ENCODE peak calls at places on chromosomes 2 and 18, in nine cellular contexts. One of them, this sample, is unnamed.

GRCh38 chr2:75100011-75100680 is 99.2 kb downstream of the TACR1 start:
- DNase-seq in heart left ventricle: no peak
- DNase-seq in tibial artery: no peak
- DNase-seq in testis: no peak
- DNase-seq in foreskin fibroblast: peak; percentile 79
- DNase-seq in A549: peak; percentile 33
- DNase-seq in BE2C: no peak
- DNase-seq in fibroblast of lung: peak; percentile 6
- DNase-seq in psoas muscle: no peak
- DNase-seq in this sample: no peak

GRCh38 chr18:71388148-71388547 is 1099.3 kb downstream of the SOCS6 start:
- DNase-seq in heart left ventricle: no peak
- DNase-seq in psoas muscle: no peak
- DNase-seq in foreskin fibroblast: no peak
- DNase-seq in BE2C: no peak
- DNase-seq in fibroblast of lung: no peak
- DNase-seq in A549: no peak
- DNase-seq in testis: no peak
- DNase-seq in tibial artery: no peak
- DNase-seq in this sample: no peak

GRCh38 chr2:62895632-62896009 is 155.0 kb upstream of the OTX1 start:
- DNase-seq in psoas muscle: no peak
- DNase-seq in fibroblast of lung: peak; percentile 62
- DNase-seq in BE2C: no peak
- DNase-seq in A549: no peak
- DNase-seq in tibial artery: no peak
- DNase-seq in foreskin fibroblast: peak; percentile 31
- DNase-seq in testis: no peak
- DNase-seq in heart left ventricle: no peak
- DNase-seq in this sample: no peak

GRCh38 chr2:143717532-143718168 is 588.4 kb downstream of the ARHGAP15 start:
- DNase-seq in BE2C: no peak
- DNase-seq in testis: no peak
- DNase-seq in A549: no peak
- DNase-seq in psoas muscle: no peak
- DNase-seq in fibroblast of lung: peak; percentile 37
- DNase-seq in tibial artery: no peak
- DNase-seq in foreskin fibroblast: peak; percentile 25
- DNase-seq in heart left ventricle: no peak
- DNase-seq in this sample: no peak

GRCh38 chr2:193103064-193103463 is 908.3 kb upstream of the TMEFF2 start:
- DNase-seq in heart left ventricle: no peak
- DNase-seq in BE2C: no peak
- DNase-seq in testis: no peak
- DNase-seq in foreskin fibroblast: peak; percentile 1
- DNase-seq in fibroblast of lung: no peak
- DNase-seq in tibial artery: no peak
- DNase-seq in A549: peak; percentile 24
- DNase-seq in psoas muscle: no peak
- DNase-seq in this sample: no peak

GRCh38 chr2:113138428-113139322 is 11.3 kb downstream of the IL1RN start:
- DNase-seq in BE2C: peak; percentile 30
- DNase-seq in psoas muscle: no peak
- DNase-seq in foreskin fibroblast: peak; percentile 84
- DNase-seq in A549: peak; percentile 76
- DNase-seq in heart left ventricle: no peak
- DNase-seq in testis: peak; percentile 63
- DNase-seq in tibial artery: no peak
- DNase-seq in fibroblast of lung: peak; percentile 80
- DNase-seq in this sample: peak; percentile 66

GRCh38 chr2:68799615-68800400 is 65.2 kb downstream of the ARHGAP25 start:
- DNase-seq in fibroblast of lung: no peak
- DNase-seq in testis: no peak
- DNase-seq in heart left ventricle: no peak
- DNase-seq in psoas muscle: no peak
- DNase-seq in A549: no peak
- DNase-seq in BE2C: no peak
- DNase-seq in foreskin fibroblast: no peak
- DNase-seq in tibial artery: no peak
- DNase-seq in this sample: no peak

GRCh38 chr2:172251231-172251630 is 148.5 kb upstream of the DLX2 start:
- DNase-seq in heart left ventricle: no peak
- DNase-seq in A549: no peak
- DNase-seq in testis: no peak
- DNase-seq in psoas muscle: no peak
- DNase-seq in foreskin fibroblast: peak; percentile 70
- DNase-seq in fibroblast of lung: peak; percentile 60
- DNase-seq in tibial artery: no peak
- DNase-seq in BE2C: no peak
- DNase-seq in this sample: no peak

GRCh38 chr2:74461187-74462053 is 3.2 kb downstream of the WBP1 start:
- DNase-seq in A549: peak; percentile 47
- DNase-seq in BE2C: peak; percentile 25
- DNase-seq in fibroblast of lung: no peak
- DNase-seq in testis: no peak
- DNase-seq in psoas muscle: no peak
- DNase-seq in heart left ventricle: no peak
- DNase-seq in tibial artery: no peak
- DNase-seq in foreskin fibroblast: no peak
- DNase-seq in this sample: peak; percentile 40

GRCh38 chr2:238669581-238670340 is 178.1 kb upstream of the TWIST2 start:
- DNase-seq in psoas muscle: no peak
- DNase-seq in foreskin fibroblast: peak; percentile 77
- DNase-seq in fibroblast of lung: no peak
- DNase-seq in tibial artery: no peak
- DNase-seq in A549: no peak
- DNase-seq in BE2C: no peak
- DNase-seq in heart left ventricle: no peak
- DNase-seq in testis: no peak
- DNase-seq in this sample: no peak

GRCh38 chr2:102433973-102434654 is 11.2 kb downstream of the IL18RAP start:
- DNase-seq in foreskin fibroblast: no peak
- DNase-seq in A549: no peak
- DNase-seq in testis: no peak
- DNase-seq in fibroblast of lung: no peak
- DNase-seq in heart left ventricle: no peak
- DNase-seq in tibial artery: no peak
- DNase-seq in psoas muscle: no peak
- DNase-seq in BE2C: no peak
- DNase-seq in this sample: no peak

GRCh38 chr2:37306024-37306423 is 18.6 kb downstream of the PRKD3 start:
- DNase-seq in foreskin fibroblast: no peak
- DNase-seq in A549: no peak
- DNase-seq in tibial artery: no peak
- DNase-seq in testis: no peak
- DNase-seq in fibroblast of lung: no peak
- DNase-seq in BE2C: no peak
- DNase-seq in heart left ventricle: no peak
- DNase-seq in psoas muscle: no peak
- DNase-seq in this sample: no peak

GRCh38 chr2:190443778-190444481 is 35.8 kb downstream of the MFSD6 start:
- DNase-seq in heart left ventricle: no peak
- DNase-seq in testis: no peak
- DNase-seq in BE2C: no peak
- DNase-seq in psoas muscle: no peak
- DNase-seq in foreskin fibroblast: peak; percentile 68
- DNase-seq in A549: no peak
- DNase-seq in fibroblast of lung: peak; percentile 56
- DNase-seq in tibial artery: no peak
- DNase-seq in this sample: no peak

GRCh38 chr2:65031341-65032015 is 24.7 kb upstream of the CEP68 start:
- DNase-seq in BE2C: no peak
- DNase-seq in testis: no peak
- DNase-seq in fibroblast of lung: no peak
- DNase-seq in tibial artery: no peak
- DNase-seq in psoas muscle: no peak
- DNase-seq in A549: no peak
- DNase-seq in foreskin fibroblast: no peak
- DNase-seq in heart left ventricle: no peak
- DNase-seq in this sample: no peak

GRCh38 chr2:149686677-149687427 is 99.3 kb upstream of the MMADHC start:
- DNase-seq in heart left ventricle: no peak
- DNase-seq in BE2C: peak; percentile 47
- DNase-seq in foreskin fibroblast: no peak
- DNase-seq in fibroblast of lung: no peak
- DNase-seq in testis: no peak
- DNase-seq in A549: no peak
- DNase-seq in tibial artery: no peak
- DNase-seq in psoas muscle: peak; percentile 69
- DNase-seq in this sample: no peak

GRCh38 chr18:9913526-9914333 is at the start of gene VAPA:
- DNase-seq in psoas muscle: peak; percentile 97
- DNase-seq in fibroblast of lung: peak; percentile 95
- DNase-seq in heart left ventricle: peak; percentile 96
- DNase-seq in foreskin fibroblast: peak; percentile 99
- DNase-seq in testis: peak; percentile 97
- DNase-seq in tibial artery: peak; percentile 97
- DNase-seq in BE2C: peak; percentile 87
- DNase-seq in A549: peak; percentile 94
- DNase-seq in this sample: peak; percentile 93

GRCh38 chr2:12262681-12263436 is 453.9 kb upstream of the TRIB2 start:
- DNase-seq in fibroblast of lung: peak; percentile 87
- DNase-seq in tibial artery: no peak
- DNase-seq in heart left ventricle: no peak
- DNase-seq in psoas muscle: no peak
- DNase-seq in A549: no peak
- DNase-seq in BE2C: no peak
- DNase-seq in testis: no peak
- DNase-seq in foreskin fibroblast: peak; percentile 74
- DNase-seq in this sample: no peak

GRCh38 chr2:58920001-58920400 is 678.9 kb upstream of the FANCL start:
- DNase-seq in tibial artery: no peak
- DNase-seq in testis: no peak
- DNase-seq in BE2C: no peak
- DNase-seq in A549: no peak
- DNase-seq in heart left ventricle: no peak
- DNase-seq in fibroblast of lung: no peak
- DNase-seq in foreskin fibroblast: peak; percentile 77
- DNase-seq in psoas muscle: no peak
- DNase-seq in this sample: no peak

GRCh38 chr2:135473567-135473966 is 57.5 kb downstream of the ZRANB3 start:
- DNase-seq in testis: peak; percentile 25
- DNase-seq in fibroblast of lung: peak; percentile 14
- DNase-seq in BE2C: peak; percentile 12
- DNase-seq in A549: peak; percentile 27
- DNase-seq in tibial artery: no peak
- DNase-seq in heart left ventricle: no peak
- DNase-seq in psoas muscle: no peak
- DNase-seq in foreskin fibroblast: peak; percentile 40
- DNase-seq in this sample: peak; percentile 23

DNA sequence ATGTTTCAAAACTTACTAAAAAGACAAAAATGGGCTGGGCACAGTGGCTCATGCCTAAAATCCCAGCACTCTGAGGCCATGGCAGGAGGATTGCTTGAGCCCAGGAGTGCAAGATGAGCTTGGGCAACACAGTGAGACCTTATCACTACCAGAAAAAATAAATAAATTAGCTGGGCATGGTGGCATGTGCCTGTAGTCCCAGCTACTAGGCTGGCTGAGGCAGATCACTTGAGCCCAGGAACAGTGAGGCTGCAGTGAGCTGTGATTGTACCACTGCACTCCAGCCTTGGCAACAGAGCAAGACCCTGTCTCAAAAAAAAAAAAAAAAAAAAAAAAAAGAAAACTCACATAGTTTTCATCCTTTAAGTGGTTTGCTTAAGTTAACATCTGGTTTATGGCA is 6.4 kb downstream of the TSPYL6 start:
- DNase-seq in BE2C: no peak
- DNase-seq in heart left ventricle: no peak
- DNase-seq in testis: no peak
- DNase-seq in A549: no peak
- DNase-seq in foreskin fibroblast: no peak
- DNase-seq in fibroblast of lung: no peak
- DNase-seq in tibial artery: no peak
- DNase-seq in psoas muscle: no peak
- DNase-seq in this sample: no peak
- TF ChIP-seq CTCF in BE2C: no peak
- TF ChIP-seq CTCF in heart left ventricle: no peak
- TF ChIP-seq CTCF in testis: no peak
- TF ChIP-seq CTCF in A549: no peak
- TF ChIP-seq CTCF in foreskin fibroblast: no peak
- TF ChIP-seq CTCF in fibroblast of lung: no peak
- TF ChIP-seq CTCF in tibial artery: no peak
- TF ChIP-seq CTCF in psoas muscle: no peak
- TF ChIP-seq CTCF in this sample: no peak

GRCh38 chr2:103959174-103960125 is 894.5 kb upstream of the POU3F3 start:
- DNase-seq in A549: peak; percentile 51
- DNase-seq in testis: peak; percentile 60
- DNase-seq in heart left ventricle: no peak
- DNase-seq in BE2C: peak; percentile 35
- DNase-seq in psoas muscle: no peak
- DNase-seq in foreskin fibroblast: no peak
- DNase-seq in tibial artery: no peak
- DNase-seq in fibroblast of lung: no peak
- DNase-seq in this sample: peak; percentile 8
- TF ChIP-seq CTCF in A549: peak; percentile 66
- TF ChIP-seq CTCF in testis: no peak
- TF ChIP-seq CTCF in heart left ventricle: peak; percentile 41
- TF ChIP-seq CTCF in BE2C: peak; percentile 64
- TF ChIP-seq CTCF in psoas muscle: peak; percentile 27
- TF ChIP-seq CTCF in foreskin fibroblast: no peak
- TF ChIP-seq CTCF in tibial artery: peak; percentile 11
- TF ChIP-seq CTCF in fibroblast of lung: no peak
- TF ChIP-seq CTCF in this sample: peak; percentile 59

GRCh38 chr2:98608118-98608961 is at the start of the genes COA5 and UNC50:
- DNase-seq in testis: peak; percentile 88
- DNase-seq in A549: peak; percentile 94
- DNase-seq in heart left ventricle: peak; percentile 93
- DNase-seq in BE2C: peak; percentile 85
- DNase-seq in foreskin fibroblast: peak; percentile 97
- DNase-seq in psoas muscle: peak; percentile 95
- DNase-seq in fibroblast of lung: peak; percentile 93
- DNase-seq in tibial artery: peak; percentile 94
- DNase-seq in this sample: peak; percentile 91
- TF ChIP-seq CTCF in testis: no peak
- TF ChIP-seq CTCF in A549: no peak
- TF ChIP-seq CTCF in heart left ventricle: no peak
- TF ChIP-seq CTCF in BE2C: no peak
- TF ChIP-seq CTCF in foreskin fibroblast: no peak
- TF ChIP-seq CTCF in psoas muscle: no peak
- TF ChIP-seq CTCF in fibroblast of lung: peak; percentile 4
- TF ChIP-seq CTCF in tibial artery: no peak
- TF ChIP-seq CTCF in this sample: peak; percentile 21

DNA sequence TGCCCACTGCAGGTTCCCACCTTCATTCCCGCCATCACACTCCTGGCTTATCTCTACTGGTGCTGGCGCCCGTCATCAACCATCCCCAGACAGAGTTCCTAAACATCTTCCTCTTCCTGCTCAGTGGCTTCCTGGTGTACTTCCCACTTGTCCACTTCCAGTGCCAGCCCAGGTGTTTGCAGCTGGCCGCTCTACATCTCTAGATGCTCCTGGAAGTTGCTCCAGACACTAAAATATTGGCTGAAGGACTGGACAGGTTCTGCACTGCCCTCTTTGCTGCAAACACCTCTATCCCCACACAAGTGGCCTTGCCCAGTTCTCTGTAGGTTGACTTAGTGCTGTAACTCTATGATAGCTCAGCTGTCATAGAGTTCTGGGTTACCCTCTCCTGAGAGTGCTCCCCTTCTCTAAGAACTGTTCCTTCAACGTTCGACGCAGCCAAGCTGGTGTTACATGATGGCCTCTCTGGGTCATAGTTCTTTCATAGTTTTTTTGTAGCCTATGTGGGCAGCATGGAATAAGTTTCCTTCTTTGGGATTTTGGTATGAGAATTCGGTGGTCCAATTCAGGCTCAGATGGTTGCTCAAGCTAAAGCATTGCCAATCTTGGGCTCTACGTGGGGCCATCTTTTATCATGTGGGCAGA is 45.8 kb upstream of the PUM2 start:
- DNase-seq in tibial artery: no peak
- DNase-seq in psoas muscle: no peak
- DNase-seq in BE2C: no peak
- DNase-seq in heart left ventricle: no peak
- DNase-seq in fibroblast of lung: no peak
- DNase-seq in testis: no peak
- DNase-seq in foreskin fibroblast: no peak
- DNase-seq in A549: no peak
- DNase-seq in this sample: no peak
- TF ChIP-seq CTCF in tibial artery: no peak
- TF ChIP-seq CTCF in psoas muscle: no peak
- TF ChIP-seq CTCF in BE2C: no peak
- TF ChIP-seq CTCF in heart left ventricle: no peak
- TF ChIP-seq CTCF in fibroblast of lung: no peak
- TF ChIP-seq CTCF in testis: no peak
- TF ChIP-seq CTCF in foreskin fibroblast: no peak
- TF ChIP-seq CTCF in A549: no peak
- TF ChIP-seq CTCF in this sample: no peak

This sample was measured in DND-41.